ENCODE peak calls at places on chromosomes 16 and 17, in six cellular contexts. V, G, M, R, N and W are unnamed samples.

GRCh38 chr16:2030036-2030435 is 3.3 kb downstream of the NHERF2 start:
- DNase-seq in V (no peak), G (no peak), M (no peak), R (no peak), N (no peak), W (no peak)

GRCh38 chr16:23957287-23957686 is 121.5 kb downstream of the PRKCB start:
- DNase-seq in V (no peak), G (no peak), M (no peak), R (no peak), N (no peak), W (no peak)

GRCh38 chr17:40910441-40910841 is 25.4 kb upstream of the KRT20 start:
- DNase-seq in V (peak; percentile 74), G (no peak), M (no peak), R (peak; percentile 83), N (no peak), W (no peak)

GRCh38 chr17:78114831-78115723 is 13.5 kb downstream of the TMC6 start:
- DNase-seq in V (no peak), G (no peak), M (no peak), R (no peak), N (no peak), W (no peak)

GRCh38 chr16:86384263-86384649 is 126.1 kb upstream of the FOXF1 start:
- DNase-seq in V (no peak), G (no peak), M (no peak), R (no peak), N (no peak), W (no peak)

GRCh38 chr17:80270836-80271235 is 10.2 kb downstream of the RNF213 start:
- DNase-seq in V (peak; percentile 37), G (no peak), M (no peak), R (no peak), N (peak; percentile 25), W (no peak)

GRCh38 chr16:27383511-27384243 is 18.3 kb upstream of the IL21R start:
- DNase-seq in V (no peak), G (no peak), M (peak; percentile 11), R (no peak), N (no peak), W (peak; percentile 18)

GRCh38 chr16:17416461-17417221 is 54.1 kb downstream of the XYLT1 start:
- DNase-seq in V (peak; percentile 67), G (no peak), M (no peak), R (peak; percentile 41), N (peak; percentile 19), W (peak; percentile 8)

GRCh38 chr16:893360-893759 is 77.4 kb downstream of the LMF1 start:
- DNase-seq in V (no peak), G (no peak), M (no peak), R (no peak), N (no peak), W (no peak)

GRCh38 chr17:1627987-1628855 is at the start of gene SLC43A2:
- DNase-seq in V (peak; percentile 93), G (peak; percentile 82), M (peak; percentile 76), R (peak; percentile 61), N (peak; percentile 59), W (peak; percentile 83)

GRCh38 chr17:1625507-1626080 is 3.0 kb downstream of the SLC43A2 start:
- DNase-seq in V (no peak), G (no peak), M (no peak), R (no peak), N (no peak), W (no peak)

GRCh38 chr17:1628856-1629646 is 417 bp upstream of the SLC43A2 start:
- DNase-seq in V (peak; percentile 96), G (peak; percentile 91), M (peak; percentile 95), R (peak; percentile 77), N (peak; percentile 83), W (peak; percentile 98)

GRCh38 chr17:1626333-1626732 is 2.3 kb downstream of the SLC43A2 start:
- DNase-seq in V (no peak), G (no peak), M (no peak), R (no peak), N (no peak), W (no peak)

DNA sequence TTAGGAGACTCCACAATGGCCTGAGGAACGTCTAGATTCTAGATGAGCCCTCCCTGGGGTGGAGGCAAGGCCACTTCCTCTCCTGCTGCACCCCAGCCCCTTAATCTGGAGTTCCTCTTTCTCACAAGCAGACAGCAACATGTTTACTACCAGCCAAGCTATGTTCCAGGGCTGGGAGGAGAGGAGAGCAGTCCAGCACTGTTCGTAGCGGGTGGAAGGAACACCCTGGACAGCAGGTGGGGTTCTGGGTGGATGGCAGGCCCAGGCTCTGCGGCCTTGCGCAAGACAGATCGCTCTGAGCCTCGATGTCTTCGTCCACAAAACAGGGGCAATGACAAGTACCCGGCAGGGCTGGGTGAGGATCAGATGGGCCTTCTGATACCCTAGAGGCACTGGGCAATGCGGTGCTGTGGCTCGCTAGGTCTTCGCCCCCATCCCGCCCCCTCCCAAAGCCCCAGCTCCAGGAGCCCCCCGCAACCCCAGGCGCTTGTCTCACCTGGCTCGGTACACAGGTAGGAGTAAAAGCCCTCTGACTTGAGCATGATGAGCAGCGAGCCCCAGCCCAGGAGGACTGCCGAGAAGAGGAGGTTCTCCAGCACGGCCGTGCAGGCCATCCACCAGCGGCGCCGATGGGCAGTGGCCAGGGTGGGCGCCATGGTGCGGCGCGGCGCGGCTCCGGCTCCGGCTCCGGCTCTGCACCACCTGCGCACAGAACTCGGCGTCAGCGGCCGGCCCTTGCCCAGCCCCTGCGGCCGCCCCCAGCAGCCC is 1.2 kb downstream of the SLC43A2 start:
- DNase-seq in V (no peak), G (no peak), M (peak; percentile 81), R (no peak), N (no peak), W (peak; percentile 29)
- H3K27ac ChIP-seq in V (no peak overlapping the region), G (peak overlapping the region; percentile 81), M (peak overlapping the region; percentile 91), R (no peak overlapping the region), N (no peak overlapping the region), W (peak overlapping the region; percentile 96)

GRCh38 chr16:66927012-66927436 is 1.7 kb upstream of the RRAD start:
- DNase-seq in V (peak; percentile 94), G (no peak), M (no peak), R (peak; percentile 89), N (no peak), W (peak; percentile 83)
- H3K27ac ChIP-seq in V (peak overlapping the region; percentile 74), G (peak overlapping the region; percentile 73), M (peak overlapping the region; percentile 95), R (peak overlapping the region; percentile 59), N (no peak overlapping the region), W (peak overlapping the region; percentile 29)

GRCh38 chr16:4371481-4372314 is at the start of gene VASN:
- DNase-seq in V (peak; percentile 90), G (peak; percentile 95), M (peak; percentile 63), R (peak; percentile 47), N (peak; percentile 59), W (peak; percentile 84)
- H3K27ac ChIP-seq in V (peak within 1 kb of the TSS; percentile 100), G (peak within 1 kb of the TSS; percentile 87), M (peak within 1 kb of the TSS; percentile 83), R (peak within 1 kb of the TSS; percentile 95), N (peak within 1 kb of the TSS; percentile 51), W (peak within 1 kb of the TSS; percentile 98)

GRCh38 chr17:42323268-42323773 is 35.0 kb downstream of the STAT5A start:
- DNase-seq in V (no peak), G (no peak), M (no peak), R (no peak), N (no peak), W (no peak)
- H3K27ac ChIP-seq in V (peak overlapping the region; percentile 18), G (no peak overlapping the region), M (peak overlapping the region; percentile 1), R (no peak overlapping the region), N (no peak overlapping the region), W (no peak overlapping the region)

DNA sequence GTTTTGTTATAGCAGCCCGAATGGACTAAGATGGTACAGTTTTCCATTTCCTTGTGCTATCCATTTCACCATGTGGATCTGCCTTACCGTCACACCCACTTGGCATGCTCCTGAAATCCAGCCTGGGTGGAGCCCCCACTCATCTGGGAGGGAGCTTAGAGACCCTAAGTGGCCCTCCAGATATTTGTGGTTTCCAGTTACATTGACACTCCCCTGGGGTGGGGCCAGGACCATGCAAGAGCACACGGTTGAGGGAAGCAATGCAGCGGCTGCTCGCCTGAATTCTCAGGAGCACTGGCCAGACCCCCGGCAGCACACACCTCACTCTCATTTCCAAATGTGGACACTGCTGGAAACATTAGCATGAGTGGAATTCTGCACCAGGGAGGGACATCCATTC is 231.1 kb downstream of the UTP18 start:
- DNase-seq in V (no peak), G (no peak), M (no peak), R (no peak), N (no peak), W (no peak)
- H3K27ac ChIP-seq in V (no peak overlapping the region), G (no peak overlapping the region), M (no peak overlapping the region), R (no peak overlapping the region), N (no peak overlapping the region), W (no peak overlapping the region)

GRCh38 chr16:29678691-29679267 is at the start of gene QPRT:
- DNase-seq in V (no peak), G (peak; percentile 66), M (no peak), R (peak; percentile 14), N (no peak), W (no peak)
- H3K27ac ChIP-seq in V (no peak within 1 kb of the TSS), G (peak within 1 kb of the TSS; percentile 60), M (no peak within 1 kb of the TSS), R (no peak within 1 kb of the TSS), N (no peak within 1 kb of the TSS), W (no peak within 1 kb of the TSS)